ENCODE peak calls at places on chromosomes 3 and 15, in six cellular contexts. One of them, this sample, is unnamed.

GRCh38 chr3:126671521-126671920 is 16.6 kb upstream of the TXNRD3 start:
- DNase-seq in Panc1: no peak
- DNase-seq in left lung: no peak
- DNase-seq in right lobe of liver: no peak
- DNase-seq in A673: no peak
- DNase-seq in thoracic aorta: no peak
- DNase-seq in this sample: no peak

GRCh38 chr3:127822166-127822835 is at the start of gene MGLL:
- DNase-seq in Panc1: no peak
- DNase-seq in left lung: peak; percentile 89
- DNase-seq in right lobe of liver: peak; percentile 61
- DNase-seq in A673: peak; percentile 26
- DNase-seq in thoracic aorta: no peak
- DNase-seq in this sample: no peak

GRCh38 chr3:48125026-48125704 is 63.1 kb downstream of the CDC25A start:
- DNase-seq in Panc1: no peak
- DNase-seq in left lung: no peak
- DNase-seq in right lobe of liver: no peak
- DNase-seq in A673: no peak
- DNase-seq in thoracic aorta: no peak
- DNase-seq in this sample: no peak

GRCh38 chr3:15756505-15756904 is 41.3 kb downstream of the ANKRD28 start:
- DNase-seq in Panc1: no peak
- DNase-seq in left lung: no peak
- DNase-seq in right lobe of liver: no peak
- DNase-seq in A673: no peak
- DNase-seq in thoracic aorta: no peak
- DNase-seq in this sample: no peak

GRCh38 chr3:56799251-56799882 is 2.4 kb downstream of the ARHGEF3 start:
- DNase-seq in Panc1: no peak
- DNase-seq in left lung: no peak
- DNase-seq in right lobe of liver: no peak
- DNase-seq in A673: peak; percentile 51
- DNase-seq in thoracic aorta: no peak
- DNase-seq in this sample: no peak

GRCh38 chr15:65330934-65331645 is 26.6 kb downstream of the RNU5B-1 start:
- DNase-seq in Panc1: no peak
- DNase-seq in left lung: no peak
- DNase-seq in right lobe of liver: no peak
- DNase-seq in A673: no peak
- DNase-seq in thoracic aorta: no peak
- DNase-seq in this sample: no peak

GRCh38 chr3:69433016-69433937 is 47.4 kb upstream of the FRMD4B start:
- DNase-seq in Panc1: no peak
- DNase-seq in left lung: no peak
- DNase-seq in right lobe of liver: no peak
- DNase-seq in A673: no peak
- DNase-seq in thoracic aorta: no peak
- DNase-seq in this sample: no peak

GRCh38 chr3:33437556-33438283 is 2.5 kb downstream of the UBP1 start:
- DNase-seq in Panc1: no peak
- DNase-seq in left lung: no peak
- DNase-seq in right lobe of liver: peak; percentile 33
- DNase-seq in A673: peak; percentile 19
- DNase-seq in thoracic aorta: no peak
- DNase-seq in this sample: no peak

GRCh38 chr3:30639937-30640336 is 33.5 kb downstream of the TGFBR2 start:
- DNase-seq in Panc1: no peak
- DNase-seq in left lung: no peak
- DNase-seq in right lobe of liver: no peak
- DNase-seq in A673: no peak
- DNase-seq in thoracic aorta: no peak
- DNase-seq in this sample: no peak

GRCh38 chr15:84949043-84949442 is 32.6 kb upstream of the PDE8A start:
- DNase-seq in Panc1: no peak
- DNase-seq in left lung: no peak
- DNase-seq in right lobe of liver: no peak
- DNase-seq in A673: no peak
- DNase-seq in thoracic aorta: no peak
- DNase-seq in this sample: no peak

GRCh38 chr3:74546426-74546825 is 68.0 kb downstream of the CNTN3 start:
- DNase-seq in Panc1: no peak
- DNase-seq in left lung: no peak
- DNase-seq in right lobe of liver: peak; percentile 33
- DNase-seq in A673: no peak
- DNase-seq in thoracic aorta: no peak
- DNase-seq in this sample: no peak

GRCh38 chr15:40150163-40150925 is 10.5 kb upstream of the BUB1B start:
- DNase-seq in Panc1: no peak
- DNase-seq in left lung: no peak
- DNase-seq in right lobe of liver: no peak
- DNase-seq in A673: peak; percentile 71
- DNase-seq in thoracic aorta: no peak
- DNase-seq in this sample: no peak

GRCh38 chr3:112693186-112693585 is 52.2 kb upstream of the CCDC80 start:
- DNase-seq in Panc1: no peak
- DNase-seq in left lung: no peak
- DNase-seq in right lobe of liver: no peak
- DNase-seq in A673: no peak
- DNase-seq in thoracic aorta: no peak
- DNase-seq in this sample: no peak

GRCh38 chr3:138461246-138461645 is 26.8 kb downstream of the ESYT3 start:
- DNase-seq in Panc1: no peak
- DNase-seq in left lung: no peak
- DNase-seq in right lobe of liver: no peak
- DNase-seq in A673: no peak
- DNase-seq in thoracic aorta: no peak
- DNase-seq in this sample: no peak

GRCh38 chr3:99856437-99857220 is 39.0 kb downstream of the CMSS1 start:
- DNase-seq in Panc1: no peak
- DNase-seq in left lung: no peak
- DNase-seq in right lobe of liver: no peak
- DNase-seq in A673: no peak
- DNase-seq in thoracic aorta: no peak
- DNase-seq in this sample: no peak
- H3K27ac ChIP-seq in Panc1: no peak overlapping the region
- H3K27ac ChIP-seq in left lung: no peak overlapping the region
- H3K27ac ChIP-seq in right lobe of liver: no peak overlapping the region
- H3K27ac ChIP-seq in A673: no peak overlapping the region
- H3K27ac ChIP-seq in thoracic aorta: peak overlapping the region; percentile 82
- H3K27ac ChIP-seq in this sample: no peak overlapping the region

GRCh38 chr15:75653347-75653913 is 5.7 kb downstream of the SNX33 start:
- DNase-seq in Panc1: no peak
- DNase-seq in left lung: no peak
- DNase-seq in right lobe of liver: no peak
- DNase-seq in A673: no peak
- DNase-seq in thoracic aorta: no peak
- DNase-seq in this sample: no peak

GRCh38 chr15:75654201-75654907 is 6.6 kb downstream of the SNX33 start:
- DNase-seq in Panc1: no peak
- DNase-seq in left lung: no peak
- DNase-seq in right lobe of liver: no peak
- DNase-seq in A673: no peak
- DNase-seq in thoracic aorta: no peak
- DNase-seq in this sample: no peak

GRCh38 chr15:75655911-75656310 is 8.2 kb downstream of the SNX33 start:
- DNase-seq in Panc1: no peak
- DNase-seq in left lung: no peak
- DNase-seq in right lobe of liver: no peak
- DNase-seq in A673: no peak
- DNase-seq in thoracic aorta: no peak
- DNase-seq in this sample: no peak

GRCh38 chr15:75656813-75657212 is 9.1 kb downstream of the SNX33 start:
- DNase-seq in Panc1: no peak
- DNase-seq in left lung: no peak
- DNase-seq in right lobe of liver: no peak
- DNase-seq in A673: no peak
- DNase-seq in thoracic aorta: no peak
- DNase-seq in this sample: no peak

DNA sequence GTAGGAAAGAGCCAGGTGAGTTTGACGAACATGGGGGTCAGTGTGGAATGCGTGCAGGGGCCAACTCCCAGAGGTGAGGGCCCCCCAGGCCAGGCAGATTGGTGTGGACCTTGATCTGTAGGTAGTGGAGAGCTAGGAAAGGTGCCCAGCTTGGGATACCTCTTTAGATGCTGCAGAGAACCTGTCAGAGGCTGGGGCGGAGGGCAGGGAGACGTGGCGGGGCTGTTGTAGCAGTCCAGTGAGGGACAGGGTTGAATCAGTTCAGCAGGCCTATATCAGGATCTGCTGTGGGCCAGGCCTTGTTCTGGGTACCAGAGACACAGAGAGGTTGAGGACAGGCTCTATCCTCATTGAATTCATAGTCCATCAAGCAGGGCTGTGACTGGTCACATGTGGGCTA is 8.6 kb downstream of the SNX33 start:
- DNase-seq in Panc1: no peak
- DNase-seq in left lung: no peak
- DNase-seq in right lobe of liver: no peak
- DNase-seq in A673: no peak
- DNase-seq in thoracic aorta: no peak
- DNase-seq in this sample: no peak
- H3K4me1 ChIP-seq in Panc1: peaks cover 12% of the 10 kb centered on the region
- H3K4me1 ChIP-seq in left lung: peaks cover 60% of the 10 kb centered on the region
- H3K4me1 ChIP-seq in right lobe of liver: no peaks in the 10 kb centered on the region
- H3K4me1 ChIP-seq in A673: no peaks in the 10 kb centered on the region
- H3K4me1 ChIP-seq in thoracic aorta: peaks cover 85% of the 10 kb centered on the region
- H3K4me1 ChIP-seq in this sample: peaks cover 46% of the 10 kb centered on the region

DNA sequence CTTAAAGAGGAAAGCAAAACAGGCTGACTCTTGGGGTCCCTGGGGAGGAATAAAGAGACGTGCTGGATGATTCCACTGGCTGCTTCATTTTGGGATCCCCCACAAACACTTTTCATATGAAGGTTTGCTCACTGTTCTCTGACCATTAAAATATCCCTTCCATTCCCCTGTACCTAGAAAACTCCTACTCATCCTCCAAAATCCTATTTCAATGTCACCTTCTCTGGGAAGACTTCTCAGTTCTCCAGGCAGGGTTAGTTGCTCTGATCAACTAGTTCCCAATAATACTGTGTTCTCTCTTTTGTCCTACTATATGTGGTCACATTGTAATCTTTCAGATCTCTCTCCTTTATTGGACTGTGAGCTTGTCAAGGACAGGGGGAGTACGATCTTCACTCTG is 19.0 kb downstream of the LARP6 start:
- DNase-seq in Panc1: no peak
- DNase-seq in left lung: no peak
- DNase-seq in right lobe of liver: no peak
- DNase-seq in A673: peak; percentile 30
- DNase-seq in thoracic aorta: no peak
- DNase-seq in this sample: no peak
- H3K27ac ChIP-seq in Panc1: no peak overlapping the region
- H3K27ac ChIP-seq in left lung: no peak overlapping the region
- H3K27ac ChIP-seq in right lobe of liver: no peak overlapping the region
- H3K27ac ChIP-seq in A673: peak overlapping the region; percentile 81
- H3K27ac ChIP-seq in thoracic aorta: peak overlapping the region; percentile 82
- H3K27ac ChIP-seq in this sample: no peak overlapping the region

GRCh38 chr3:120173056-120173675 is 78.9 kb upstream of the GSK3B start:
- DNase-seq in Panc1: no peak
- DNase-seq in left lung: no peak
- DNase-seq in right lobe of liver: no peak
- DNase-seq in A673: no peak
- DNase-seq in thoracic aorta: no peak
- DNase-seq in this sample: no peak
- H3K4me1 ChIP-seq in Panc1: no peaks in the 10 kb centered on the region
- H3K4me1 ChIP-seq in left lung: peaks cover 4% of the 10 kb centered on the region
- H3K4me1 ChIP-seq in right lobe of liver: no peaks in the 10 kb centered on the region
- H3K4me1 ChIP-seq in A673: no peaks in the 10 kb centered on the region
- H3K4me1 ChIP-seq in thoracic aorta: peaks cover 38% of the 10 kb centered on the region
- H3K4me1 ChIP-seq in this sample: no peaks in the 10 kb centered on the region

GRCh38 chr15:62391565-62392262 is 226.6 kb upstream of the C2CD4B start:
- DNase-seq in Panc1: no peak
- DNase-seq in left lung: peak; percentile 84
- DNase-seq in right lobe of liver: peak; percentile 63
- DNase-seq in A673: peak; percentile 55
- DNase-seq in thoracic aorta: no peak
- DNase-seq in this sample: peak; percentile 88

GRCh38 chr15:62390793-62391543 is 225.9 kb upstream of the C2CD4B start:
- DNase-seq in Panc1: no peak
- DNase-seq in left lung: peak; percentile 84
- DNase-seq in right lobe of liver: peak; percentile 58
- DNase-seq in A673: peak; percentile 45
- DNase-seq in thoracic aorta: no peak
- DNase-seq in this sample: peak; percentile 46

GRCh38 chr15:62392411-62392810 is 227.3 kb upstream of the C2CD4B start:
- DNase-seq in Panc1: no peak
- DNase-seq in left lung: no peak
- DNase-seq in right lobe of liver: no peak
- DNase-seq in A673: no peak
- DNase-seq in thoracic aorta: no peak
- DNase-seq in this sample: no peak

GRCh38 chr15:62393196-62393595 is 228.1 kb upstream of the C2CD4B start:
- DNase-seq in Panc1: no peak
- DNase-seq in left lung: no peak
- DNase-seq in right lobe of liver: no peak
- DNase-seq in A673: no peak
- DNase-seq in thoracic aorta: no peak
- DNase-seq in this sample: no peak

GRCh38 chr15:62394079-62394478 is 229.0 kb upstream of the C2CD4B start:
- DNase-seq in Panc1: no peak
- DNase-seq in left lung: no peak
- DNase-seq in right lobe of liver: no peak
- DNase-seq in A673: no peak
- DNase-seq in thoracic aorta: no peak
- DNase-seq in this sample: no peak
- H3K27ac ChIP-seq in Panc1: no peak overlapping the region
- H3K27ac ChIP-seq in left lung: no peak overlapping the region
- H3K27ac ChIP-seq in right lobe of liver: no peak overlapping the region
- H3K27ac ChIP-seq in A673: no peak overlapping the region
- H3K27ac ChIP-seq in thoracic aorta: peak overlapping the region; percentile 83
- H3K27ac ChIP-seq in this sample: no peak overlapping the region

DNA sequence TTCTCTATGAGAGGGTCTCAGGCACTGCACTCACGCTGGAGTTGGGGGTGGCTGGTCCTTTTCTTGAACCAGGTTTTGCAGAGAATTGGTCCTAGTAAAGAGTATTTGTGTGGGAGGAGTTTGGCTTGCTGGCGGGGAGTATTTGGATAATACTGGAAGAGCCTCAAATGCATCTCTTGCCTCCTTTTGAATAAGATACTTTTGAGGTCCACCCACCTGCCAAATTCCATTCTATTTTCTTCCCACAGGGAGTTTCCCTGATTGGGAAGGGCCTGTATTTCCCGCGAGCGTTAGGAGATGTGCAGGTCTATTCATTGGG is 452 bp upstream of the RASA2 start:
- DNase-seq in Panc1: no peak
- DNase-seq in left lung: no peak
- DNase-seq in right lobe of liver: no peak
- DNase-seq in A673: no peak
- DNase-seq in thoracic aorta: no peak
- DNase-seq in this sample: peak; percentile 23
- H3K4me1 ChIP-seq in Panc1: peaks cover 15% of the 10 kb centered on the region
- H3K4me1 ChIP-seq in left lung: peaks cover 81% of the 10 kb centered on the region
- H3K4me1 ChIP-seq in right lobe of liver: no peaks in the 10 kb centered on the region
- H3K4me1 ChIP-seq in A673: peaks cover 31% of the 10 kb centered on the region
- H3K4me1 ChIP-seq in thoracic aorta: peaks cover 22% of the 10 kb centered on the region
- H3K4me1 ChIP-seq in this sample: peaks cover 7% of the 10 kb centered on the region

GRCh38 chr3:123623346-123623880 is 38.6 kb upstream of the HACD2 start:
- DNase-seq in Panc1: no peak
- DNase-seq in left lung: no peak
- DNase-seq in right lobe of liver: no peak
- DNase-seq in A673: no peak
- DNase-seq in thoracic aorta: no peak
- DNase-seq in this sample: no peak
- H3K27ac ChIP-seq in Panc1: no peak overlapping the region
- H3K27ac ChIP-seq in left lung: no peak overlapping the region
- H3K27ac ChIP-seq in right lobe of liver: no peak overlapping the region
- H3K27ac ChIP-seq in A673: no peak overlapping the region
- H3K27ac ChIP-seq in thoracic aorta: no peak overlapping the region
- H3K27ac ChIP-seq in this sample: no peak overlapping the region

GRCh38 chr3:71524688-71525087 is 58.8 kb downstream of the FOXP1 start:
- DNase-seq in Panc1: no peak
- DNase-seq in left lung: no peak
- DNase-seq in right lobe of liver: no peak
- DNase-seq in A673: no peak
- DNase-seq in thoracic aorta: no peak
- DNase-seq in this sample: no peak
- H3K4me1 ChIP-seq in Panc1: no peaks in the 10 kb centered on the region
- H3K4me1 ChIP-seq in left lung: peaks cover 27% of the 10 kb centered on the region
- H3K4me1 ChIP-seq in right lobe of liver: no peaks in the 10 kb centered on the region
- H3K4me1 ChIP-seq in A673: peaks cover 16% of the 10 kb centered on the region
- H3K4me1 ChIP-seq in thoracic aorta: peaks cover 30% of the 10 kb centered on the region
- H3K4me1 ChIP-seq in this sample: no peaks in the 10 kb centered on the region

This sample was measured in pancreas.